ENCODE peak calls at places on chromosome 2, in ten cellular contexts. One of them, this sample, is unnamed.
A peak's percentile ranks its signal among the peaks of the same experiment; 100 is the strongest.

GRCh38 chr2:227031379-227031778 is 132.6 kb downstream of the COL4A4 start:
- DNase-seq in EL: no peak
- DNase-seq in stimulated activated CD4-positive, alpha-beta T cell treated with anti-CD3 and anti-CD28 coated beads, Interleukin-15, amount 100 ng/mL, for 1 hour: no peak
- DNase-seq in SJSA1: no peak
- DNase-seq in GM12878: no peak
- DNase-seq in WTC11: no peak
- DNase-seq in GM04503: no peak
- DNase-seq in BE2C: no peak
- DNase-seq in RPMI7951: no peak
- DNase-seq in Peyer's patch: no peak
- DNase-seq in this sample: no peak

GRCh38 chr2:174994381-174994780 is 10.8 kb downstream of the CHN1 start:
- DNase-seq in EL: no peak
- DNase-seq in BE2C: no peak
- DNase-seq in GM12878: no peak
- DNase-seq in RPMI7951: no peak
- DNase-seq in Peyer's patch: no peak
- DNase-seq in GM04503: no peak
- DNase-seq in WTC11: no peak
- DNase-seq in stimulated activated CD4-positive, alpha-beta T cell treated with anti-CD3 and anti-CD28 coated beads, Interleukin-15, amount 100 ng/mL, for 1 hour: no peak
- DNase-seq in SJSA1: no peak
- DNase-seq in this sample: no peak

GRCh38 chr2:241354668-241355658 is 1.1 kb upstream of the FARP2 start:
- DNase-seq in stimulated activated CD4-positive, alpha-beta T cell treated with anti-CD3 and anti-CD28 coated beads, Interleukin-15, amount 100 ng/mL, for 1 hour: peak; percentile 44
- DNase-seq in Peyer's patch: peak; percentile 76
- DNase-seq in EL: peak; percentile 72
- DNase-seq in GM04503: no peak
- DNase-seq in SJSA1: peak; percentile 38
- DNase-seq in RPMI7951: peak; percentile 63
- DNase-seq in WTC11: peak; percentile 92
- DNase-seq in GM12878: no peak
- DNase-seq in BE2C: peak; percentile 96
- DNase-seq in this sample: peak; percentile 78

GRCh38 chr2:112483047-112483473 is 1.1 kb downstream of the TTL start:
- DNase-seq in stimulated activated CD4-positive, alpha-beta T cell treated with anti-CD3 and anti-CD28 coated beads, Interleukin-15, amount 100 ng/mL, for 1 hour: no peak
- DNase-seq in Peyer's patch: no peak
- DNase-seq in BE2C: peak; percentile 63
- DNase-seq in WTC11: peak; percentile 16
- DNase-seq in GM12878: no peak
- DNase-seq in RPMI7951: peak; percentile 70
- DNase-seq in SJSA1: peak; percentile 39
- DNase-seq in EL: peak; percentile 81
- DNase-seq in GM04503: no peak
- DNase-seq in this sample: peak; percentile 74

GRCh38 chr2:99695856-99696255 is 206.0 kb upstream of the REV1 start:
- DNase-seq in GM04503: no peak
- DNase-seq in stimulated activated CD4-positive, alpha-beta T cell treated with anti-CD3 and anti-CD28 coated beads, Interleukin-15, amount 100 ng/mL, for 1 hour: no peak
- DNase-seq in BE2C: no peak
- DNase-seq in SJSA1: no peak
- DNase-seq in Peyer's patch: no peak
- DNase-seq in EL: no peak
- DNase-seq in WTC11: no peak
- DNase-seq in GM12878: no peak
- DNase-seq in RPMI7951: no peak
- DNase-seq in this sample: no peak

GRCh38 chr2:197707316-197708213 is 2.4 kb downstream of the MARS2 start:
- DNase-seq in GM12878: no peak
- DNase-seq in GM04503: no peak
- DNase-seq in WTC11: no peak
- DNase-seq in BE2C: no peak
- DNase-seq in EL: peak; percentile 56
- DNase-seq in RPMI7951: peak; percentile 62
- DNase-seq in Peyer's patch: no peak
- DNase-seq in stimulated activated CD4-positive, alpha-beta T cell treated with anti-CD3 and anti-CD28 coated beads, Interleukin-15, amount 100 ng/mL, for 1 hour: no peak
- DNase-seq in SJSA1: peak; percentile 25
- DNase-seq in this sample: peak; percentile 68

GRCh38 chr2:44680983-44681481 is 260.5 kb upstream of the SIX3 start:
- DNase-seq in stimulated activated CD4-positive, alpha-beta T cell treated with anti-CD3 and anti-CD28 coated beads, Interleukin-15, amount 100 ng/mL, for 1 hour: no peak
- DNase-seq in RPMI7951: peak; percentile 10
- DNase-seq in Peyer's patch: no peak
- DNase-seq in GM12878: no peak
- DNase-seq in EL: no peak
- DNase-seq in BE2C: peak; percentile 58
- DNase-seq in WTC11: no peak
- DNase-seq in GM04503: no peak
- DNase-seq in SJSA1: no peak
- DNase-seq in this sample: no peak

GRCh38 chr2:231800493-231801091 is 14.3 kb downstream of the COPS7B start:
- DNase-seq in RPMI7951: peak; percentile 24
- DNase-seq in GM12878: no peak
- DNase-seq in EL: peak; percentile 37
- DNase-seq in WTC11: peak; percentile 77
- DNase-seq in stimulated activated CD4-positive, alpha-beta T cell treated with anti-CD3 and anti-CD28 coated beads, Interleukin-15, amount 100 ng/mL, for 1 hour: no peak
- DNase-seq in BE2C: peak; percentile 71
- DNase-seq in Peyer's patch: no peak
- DNase-seq in GM04503: no peak
- DNase-seq in SJSA1: peak; percentile 24
- DNase-seq in this sample: peak; percentile 41

GRCh38 chr2:69483696-69484095 is 46.5 kb upstream of the NFU1 start:
- DNase-seq in WTC11: no peak
- DNase-seq in BE2C: no peak
- DNase-seq in GM12878: no peak
- DNase-seq in SJSA1: no peak
- DNase-seq in EL: no peak
- DNase-seq in GM04503: no peak
- DNase-seq in Peyer's patch: no peak
- DNase-seq in stimulated activated CD4-positive, alpha-beta T cell treated with anti-CD3 and anti-CD28 coated beads, Interleukin-15, amount 100 ng/mL, for 1 hour: no peak
- DNase-seq in RPMI7951: no peak
- DNase-seq in this sample: no peak

GRCh38 chr2:64609229-64609994 is 44.3 kb downstream of the SERTAD2 start:
- DNase-seq in EL: peak; percentile 34
- DNase-seq in WTC11: peak; percentile 70
- DNase-seq in stimulated activated CD4-positive, alpha-beta T cell treated with anti-CD3 and anti-CD28 coated beads, Interleukin-15, amount 100 ng/mL, for 1 hour: peak; percentile 41
- DNase-seq in RPMI7951: no peak
- DNase-seq in SJSA1: no peak
- DNase-seq in BE2C: no peak
- DNase-seq in GM12878: no peak
- DNase-seq in GM04503: no peak
- DNase-seq in Peyer's patch: peak; percentile 47
- DNase-seq in this sample: peak; percentile 48

GRCh38 chr2:162258686-162259085 is 15.4 kb upstream of the FAP start:
- DNase-seq in BE2C: no peak
- DNase-seq in Peyer's patch: no peak
- DNase-seq in SJSA1: no peak
- DNase-seq in stimulated activated CD4-positive, alpha-beta T cell treated with anti-CD3 and anti-CD28 coated beads, Interleukin-15, amount 100 ng/mL, for 1 hour: no peak
- DNase-seq in EL: peak; percentile 38
- DNase-seq in GM12878: no peak
- DNase-seq in GM04503: no peak
- DNase-seq in RPMI7951: peak; percentile 55
- DNase-seq in WTC11: no peak
- DNase-seq in this sample: peak; percentile 58

GRCh38 chr2:62292190-62292589 is 96.3 kb downstream of the B3GNT2 start:
- DNase-seq in GM04503: no peak
- DNase-seq in RPMI7951: no peak
- DNase-seq in SJSA1: no peak
- DNase-seq in stimulated activated CD4-positive, alpha-beta T cell treated with anti-CD3 and anti-CD28 coated beads, Interleukin-15, amount 100 ng/mL, for 1 hour: no peak
- DNase-seq in EL: no peak
- DNase-seq in GM12878: no peak
- DNase-seq in BE2C: no peak
- DNase-seq in Peyer's patch: no peak
- DNase-seq in WTC11: no peak
- DNase-seq in this sample: peak; percentile 37

GRCh38 chr2:212897296-212897695 is 254.1 kb downstream of the IKZF2 start:
- DNase-seq in RPMI7951: no peak
- DNase-seq in EL: peak; percentile 18
- DNase-seq in WTC11: no peak
- DNase-seq in stimulated activated CD4-positive, alpha-beta T cell treated with anti-CD3 and anti-CD28 coated beads, Interleukin-15, amount 100 ng/mL, for 1 hour: no peak
- DNase-seq in SJSA1: no peak
- DNase-seq in GM04503: peak; percentile 72
- DNase-seq in GM12878: no peak
- DNase-seq in Peyer's patch: no peak
- DNase-seq in BE2C: no peak
- DNase-seq in this sample: no peak

GRCh38 chr2:196563876-196564275 is 75.6 kb upstream of the CCDC150 start:
- DNase-seq in GM04503: no peak
- DNase-seq in GM12878: no peak
- DNase-seq in SJSA1: no peak
- DNase-seq in stimulated activated CD4-positive, alpha-beta T cell treated with anti-CD3 and anti-CD28 coated beads, Interleukin-15, amount 100 ng/mL, for 1 hour: no peak
- DNase-seq in Peyer's patch: no peak
- DNase-seq in WTC11: no peak
- DNase-seq in RPMI7951: no peak
- DNase-seq in BE2C: no peak
- DNase-seq in EL: no peak
- DNase-seq in this sample: no peak

GRCh38 chr2:85853499-85854165 is 35.2 kb downstream of the ST3GAL5 start:
- DNase-seq in EL: no peak
- DNase-seq in SJSA1: no peak
- DNase-seq in GM04503: no peak
- DNase-seq in WTC11: no peak
- DNase-seq in Peyer's patch: no peak
- DNase-seq in GM12878: peak; percentile 65
- DNase-seq in RPMI7951: no peak
- DNase-seq in stimulated activated CD4-positive, alpha-beta T cell treated with anti-CD3 and anti-CD28 coated beads, Interleukin-15, amount 100 ng/mL, for 1 hour: no peak
- DNase-seq in BE2C: no peak
- DNase-seq in this sample: no peak